ENCODE peak calls at places on chromosomes 12 and 14, in four cellular contexts. U, P, I and C are unnamed samples. For H3K4me1, the result is how much of the 10 kb centered on the place peaks cover.

GRCh38 chr12:19220861-19221466 is 91.4 kb downstream of the PLEKHA5 start:
- DNase-seq in U (peak), P (peak), I (no peak), C (no peak)

GRCh38 chr12:94495458-94496137 is 35.9 kb upstream of the CEP83 start:
- DNase-seq in U (no peak), P (no peak), I (no peak), C (no peak)

GRCh38 chr12:6326316-6326959 is 15.4 kb downstream of the TNFRSF1A start:
- DNase-seq in U (no peak), P (no peak), I (no peak), C (peak)

GRCh38 chr12:107025691-107026090 is 38.7 kb upstream of the MTERF2 start:
- DNase-seq in U (no peak), P (peak), I (no peak), C (no peak)

GRCh38 chr14:64611358-64612020 is 61.7 kb downstream of the PPP1R36 start:
- DNase-seq in U (no peak), P (no peak), I (no peak), C (no peak)

GRCh38 chr12:11697670-11698387 is 48.4 kb downstream of the ETV6 start:
- DNase-seq in U (peak), P (peak), I (no peak), C (no peak)

GRCh38 chr12:29234965-29235364 is 85.9 kb downstream of the FAR2 start:
- DNase-seq in U (peak), P (peak), I (no peak), C (no peak)

GRCh38 chr12:105580841-105581352 is 250.4 kb downstream of the C12orf75 start:
- DNase-seq in U (no peak), P (no peak), I (no peak), C (no peak)

GRCh38 chr12:132560831-132561783 is 49.3 kb downstream of the LRCOL1 start:
- DNase-seq in U (peak), P (peak), I (peak), C (peak)

GRCh38 chr12:69239922-69240624 is 704 bp downstream of the CPSF6 start:
- DNase-seq in U (peak), P (no peak), I (peak), C (peak)

GRCh38 chr14:32027255-32027939 is 49.7 kb upstream of the ARHGAP5 start:
- DNase-seq in U (no peak), P (no peak), I (no peak), C (no peak)

GRCh38 chr12:122886851-122887816 is 8.8 kb downstream of the VPS37B start:
- DNase-seq in U (peak), P (peak), I (no peak), C (no peak)

GRCh38 chr12:117466677-117467362 is 105.4 kb upstream of the NOS1 start:
- DNase-seq in U (no peak), P (no peak), I (no peak), C (peak)

GRCh38 chr14:83764656-83765055 is 1765.3 kb upstream of the FLRT2 start:
- DNase-seq in U (no peak), P (no peak), I (no peak), C (no peak)

GRCh38 chr12:85996280-85996679 is 122.2 kb downstream of the NTS start:
- DNase-seq in U (no peak), P (no peak), I (no peak), C (no peak)

GRCh38 chr12:127559349-127560040 is 707.5 kb upstream of the TMEM132C start:
- DNase-seq in U (peak), P (peak), I (peak), C (no peak)

GRCh38 chr12:116402163-116402939 is 124.9 kb upstream of the MED13L start:
- DNase-seq in U (peak), P (no peak), I (no peak), C (no peak)

GRCh38 chr12:76916170-76916540 is 37.3 kb upstream of the CSRP2 start:
- DNase-seq in U (no peak), P (no peak), I (no peak), C (no peak)

GRCh38 chr14:93133476-93133875 is 17.8 kb upstream of the ITPK1 start:
- DNase-seq in U (peak), P (no peak), I (no peak), C (no peak)

GRCh38 chr14:86430807-86431206 is 900.9 kb downstream of the FLRT2 start:
- DNase-seq in U (no peak), P (no peak), I (no peak), C (no peak)

GRCh38 chr12:121190523-121191031 is 19.4 kb upstream of the P2RX4 start:
- DNase-seq in U (peak), P (peak), I (no peak), C (peak)

GRCh38 chr14:25009891-25010290 is 40.1 kb downstream of the STXBP6 start:
- DNase-seq in U (no peak), P (peak), I (no peak), C (peak)

GRCh38 chr12:94099191-94099983 is 49.0 kb upstream of the PLXNC1 start:
- DNase-seq in U (peak), P (peak), I (no peak), C (no peak)

GRCh38 chr12:104702565-104703139 is 245.9 kb downstream of the CHST11 start:
- DNase-seq in U (no peak), P (no peak), I (peak), C (no peak)

GRCh38 chr12:68406134-68406576 is 74.0 kb upstream of the MDM1 start:
- DNase-seq in U (peak), P (no peak), I (peak), C (peak)

GRCh38 chr12:76549131-76549530 is 10.4 kb downstream of the OSBPL8 start:
- DNase-seq in U (no peak), P (no peak), I (no peak), C (no peak)

GRCh38 chr14:55129428-55130193 is 559 bp downstream of the LGALS3 start:
- DNase-seq in U (peak), P (no peak), I (peak), C (peak)

DNA sequence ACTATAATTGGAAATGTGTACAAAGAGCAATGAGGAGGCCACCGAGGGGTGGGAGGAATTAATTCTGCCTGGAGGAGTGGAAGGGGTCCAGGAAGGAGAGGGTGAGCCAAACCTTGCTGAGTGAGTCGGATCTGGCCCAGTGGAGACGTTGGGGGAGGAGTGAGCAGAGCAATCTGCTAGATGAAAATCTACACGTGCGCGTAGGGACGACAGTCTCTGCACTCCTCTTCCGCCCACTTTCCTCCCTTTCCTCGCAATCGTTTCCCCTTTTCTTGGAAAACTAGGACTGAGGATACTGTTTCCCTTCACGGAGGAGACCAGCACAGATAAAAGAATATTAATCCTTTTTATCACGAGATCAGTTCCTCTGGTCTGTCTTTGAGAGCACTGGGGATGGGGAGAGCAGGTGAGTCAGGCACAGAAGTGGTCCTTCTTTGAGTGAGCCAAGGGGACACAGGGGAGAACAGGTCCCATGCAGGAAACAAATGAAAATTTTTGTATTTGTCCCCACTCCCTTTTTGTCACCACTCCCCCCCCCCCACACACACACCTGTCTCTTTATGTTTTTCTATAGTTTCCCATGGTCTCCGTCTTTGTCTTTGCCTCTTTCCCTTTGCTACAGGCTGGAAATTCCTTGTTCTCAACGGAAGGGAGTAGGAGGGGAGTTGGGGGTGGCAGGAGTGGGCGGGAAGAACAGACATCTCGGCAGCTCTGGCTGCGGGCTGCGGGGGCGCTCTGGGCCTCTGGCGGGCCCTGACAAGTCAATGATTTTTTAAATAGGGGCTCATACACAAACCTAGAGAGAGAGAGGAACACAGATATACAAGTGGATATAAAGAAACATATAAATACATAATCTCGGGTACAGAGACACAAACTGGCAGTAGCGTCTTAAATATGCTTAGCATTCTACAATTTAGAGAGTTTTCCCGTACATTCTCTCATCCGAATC is 2.6 kb upstream of the NAB2 start:
- DNase-seq in U (peak), P (no peak), I (peak), C (peak)
- TF ChIP-seq CTCF in U (peak), P (peak), I (peak), C (peak)

GRCh38 chr12:53300187-53300586 is 692 bp downstream of the MYG1 start:
- DNase-seq in U (peak), P (no peak), I (no peak), C (no peak)
- H3K4me1 ChIP-seq in U (under half), P (under half), I (under half), C (under half)

DNA sequence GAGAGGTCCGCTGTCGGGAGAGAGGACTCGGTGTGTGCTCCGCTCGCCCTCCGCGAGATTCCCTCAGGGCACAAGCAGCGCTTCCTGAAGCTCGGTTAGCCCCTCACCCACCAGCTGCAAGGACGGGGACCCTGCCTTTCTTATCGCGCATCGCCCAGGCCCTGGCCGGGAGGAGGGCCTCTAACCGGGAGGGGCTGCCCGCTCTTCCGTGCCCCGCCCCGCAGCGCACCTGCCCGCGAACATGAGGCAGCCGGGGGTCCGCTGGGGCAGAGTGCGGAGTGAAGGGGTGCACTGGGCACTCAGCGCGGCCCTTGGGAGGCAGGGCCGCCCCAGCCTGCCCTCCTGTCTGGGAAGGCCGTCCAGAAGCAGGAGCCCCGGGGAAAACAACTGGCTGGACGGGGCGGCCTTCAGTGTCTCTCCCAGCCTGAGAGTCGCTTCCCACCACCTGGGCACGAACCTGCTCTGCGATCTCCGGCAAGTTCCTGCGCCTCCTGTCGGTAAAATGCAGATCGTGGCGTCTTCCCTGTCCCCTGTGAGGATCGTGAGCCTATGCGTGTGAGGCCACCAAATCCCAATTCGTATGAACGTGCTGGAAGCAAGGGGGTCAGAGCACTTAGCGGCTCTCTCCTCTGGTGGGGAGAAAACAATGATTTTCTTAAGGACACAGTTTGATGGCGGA is 28.0 kb upstream of the ADIPOR2 start:
- DNase-seq in U (no peak), P (no peak), I (peak), C (no peak)
- TF ChIP-seq CTCF in U (peak), P (peak), I (peak), C (no peak)

GRCh38 chr14:73775339-73776193 is 61.4 kb upstream of the PNMA1 start:
- DNase-seq in U (no peak), P (no peak), I (no peak), C (no peak)
- H3K4me1 ChIP-seq in U (under half), P (under half), I (half or more), C (under half)

GRCh38 chr14:71050227-71050823 is 143.1 kb downstream of the PCNX1 start:
- DNase-seq in U (no peak), P (no peak), I (no peak), C (no peak)
- TF ChIP-seq CTCF in U (peak), P (peak), I (peak), C (peak)